ENCODE peak calls at places on chromosome 1, in eight cellular contexts. One of them, this sample, is unnamed.

GRCh38 chr1:2194898-2195673 is 514 bp upstream of the FAAP20 start:
- DNase-seq in fibroblast of lung: peak
- DNase-seq in ovary: peak
- DNase-seq in NCI-H2029: peak
- DNase-seq in hepatocyte: peak
- DNase-seq in activated CD4-positive, alpha-beta T cell treated with anti-CD3 and anti-CD28 coated beads for 24 hours: peak
- DNase-seq in stimulated activated CD8-positive, alpha-beta memory T cell treated with anti-CD3 and anti-CD28 coated beads, Interleukin-4, amount 100 ng/mL, for 1 hour: peak
- DNase-seq in brain microvascular endothelial cell: peak
- DNase-seq in this sample: peak

GRCh38 chr1:23913212-23913880 is at the start of gene CNR2:
- DNase-seq in activated CD4-positive, alpha-beta T cell treated with anti-CD3 and anti-CD28 coated beads for 24 hours: no peak
- DNase-seq in hepatocyte: no peak
- DNase-seq in NCI-H2029: no peak
- DNase-seq in ovary: no peak
- DNase-seq in fibroblast of lung: no peak
- DNase-seq in stimulated activated CD8-positive, alpha-beta memory T cell treated with anti-CD3 and anti-CD28 coated beads, Interleukin-4, amount 100 ng/mL, for 1 hour: peak
- DNase-seq in brain microvascular endothelial cell: no peak
- DNase-seq in this sample: peak

GRCh38 chr1:38293530-38293929 is 246.9 kb upstream of the POU3F1 start:
- DNase-seq in hepatocyte: no peak
- DNase-seq in activated CD4-positive, alpha-beta T cell treated with anti-CD3 and anti-CD28 coated beads for 24 hours: no peak
- DNase-seq in brain microvascular endothelial cell: no peak
- DNase-seq in NCI-H2029: no peak
- DNase-seq in fibroblast of lung: no peak
- DNase-seq in stimulated activated CD8-positive, alpha-beta memory T cell treated with anti-CD3 and anti-CD28 coated beads, Interleukin-4, amount 100 ng/mL, for 1 hour: no peak
- DNase-seq in ovary: no peak
- DNase-seq in this sample: no peak

GRCh38 chr1:32508751-32509140 is 30.5 kb upstream of the ZBTB8A start:
- DNase-seq in hepatocyte: no peak
- DNase-seq in stimulated activated CD8-positive, alpha-beta memory T cell treated with anti-CD3 and anti-CD28 coated beads, Interleukin-4, amount 100 ng/mL, for 1 hour: no peak
- DNase-seq in fibroblast of lung: no peak
- DNase-seq in NCI-H2029: no peak
- DNase-seq in ovary: no peak
- DNase-seq in brain microvascular endothelial cell: no peak
- DNase-seq in activated CD4-positive, alpha-beta T cell treated with anti-CD3 and anti-CD28 coated beads for 24 hours: no peak
- DNase-seq in this sample: no peak

GRCh38 chr1:155016231-155016831 is 13.7 kb downstream of the ZBTB7B start:
- DNase-seq in NCI-H2029: no peak
- DNase-seq in stimulated activated CD8-positive, alpha-beta memory T cell treated with anti-CD3 and anti-CD28 coated beads, Interleukin-4, amount 100 ng/mL, for 1 hour: no peak
- DNase-seq in activated CD4-positive, alpha-beta T cell treated with anti-CD3 and anti-CD28 coated beads for 24 hours: no peak
- DNase-seq in hepatocyte: no peak
- DNase-seq in brain microvascular endothelial cell: no peak
- DNase-seq in ovary: peak
- DNase-seq in fibroblast of lung: no peak
- DNase-seq in this sample: peak

GRCh38 chr1:63818567-63819340 is 44.9 kb downstream of the ROR1 start:
- DNase-seq in NCI-H2029: no peak
- DNase-seq in activated CD4-positive, alpha-beta T cell treated with anti-CD3 and anti-CD28 coated beads for 24 hours: no peak
- DNase-seq in ovary: no peak
- DNase-seq in hepatocyte: no peak
- DNase-seq in stimulated activated CD8-positive, alpha-beta memory T cell treated with anti-CD3 and anti-CD28 coated beads, Interleukin-4, amount 100 ng/mL, for 1 hour: no peak
- DNase-seq in fibroblast of lung: no peak
- DNase-seq in brain microvascular endothelial cell: no peak
- DNase-seq in this sample: no peak

GRCh38 chr1:2170211-2170610 is 24.4 kb downstream of the FAAP20 start:
- DNase-seq in brain microvascular endothelial cell: no peak
- DNase-seq in fibroblast of lung: no peak
- DNase-seq in activated CD4-positive, alpha-beta T cell treated with anti-CD3 and anti-CD28 coated beads for 24 hours: no peak
- DNase-seq in hepatocyte: no peak
- DNase-seq in NCI-H2029: no peak
- DNase-seq in stimulated activated CD8-positive, alpha-beta memory T cell treated with anti-CD3 and anti-CD28 coated beads, Interleukin-4, amount 100 ng/mL, for 1 hour: no peak
- DNase-seq in ovary: no peak
- DNase-seq in this sample: no peak

GRCh38 chr1:56803561-56804156 is 15.5 kb downstream of the FYB2 start:
- DNase-seq in activated CD4-positive, alpha-beta T cell treated with anti-CD3 and anti-CD28 coated beads for 24 hours: no peak
- DNase-seq in ovary: no peak
- DNase-seq in stimulated activated CD8-positive, alpha-beta memory T cell treated with anti-CD3 and anti-CD28 coated beads, Interleukin-4, amount 100 ng/mL, for 1 hour: no peak
- DNase-seq in hepatocyte: peak
- DNase-seq in fibroblast of lung: peak
- DNase-seq in brain microvascular endothelial cell: no peak
- DNase-seq in NCI-H2029: peak
- DNase-seq in this sample: no peak

GRCh38 chr1:78622548-78622947 is 2.3 kb downstream of the IFI44L start:
- DNase-seq in ovary: no peak
- DNase-seq in fibroblast of lung: no peak
- DNase-seq in NCI-H2029: no peak
- DNase-seq in brain microvascular endothelial cell: no peak
- DNase-seq in stimulated activated CD8-positive, alpha-beta memory T cell treated with anti-CD3 and anti-CD28 coated beads, Interleukin-4, amount 100 ng/mL, for 1 hour: no peak
- DNase-seq in hepatocyte: no peak
- DNase-seq in activated CD4-positive, alpha-beta T cell treated with anti-CD3 and anti-CD28 coated beads for 24 hours: no peak
- DNase-seq in this sample: no peak

This sample was measured in activated CD4-positive, alpha-beta memory T cell treated with anti-CD3 and anti-CD28 coated beads, Interleukin-2, amount 10 ng/mL, durations not matched to agents 7 days and 5 days.